ENCODE peak calls at places on chromosomes 16 and 17, in eight cellular contexts. Z is adrenal gland, U is Peyer's patch, K is GM12891, E is A549, Q is gastrocnemius medialis, J is H54, H is right lobe of liver. M is an unnamed sample.

GRCh38 chr17:38605852-38606645 is at the start of gene SRCIN1:
- DNase-seq in H (no peak), U (peak), E (peak), Z (no peak), J (peak), K (peak), Q (no peak), M (peak)

GRCh38 chr16:20755238-20755637 is 8.6 kb upstream of the ACSM3 start:
- DNase-seq in E (no peak), U (no peak), K (no peak), H (no peak), Z (no peak), J (no peak), Q (no peak), M (no peak)

GRCh38 chr16:2296662-2297505 is 29.0 kb upstream of the RNPS1 start:
- DNase-seq in Q (peak), E (peak), H (no peak), U (no peak), J (peak), Z (peak), K (no peak), M (no peak)

GRCh38 chr17:46756061-46756735 is 62.3 kb downstream of the WNT3 start:
- DNase-seq in K (no peak), Z (no peak), E (no peak), Q (no peak), H (no peak), J (no peak), U (no peak), M (no peak)

GRCh38 chr16:80751167-80751566 is 53.2 kb downstream of the CDYL2 start:
- DNase-seq in E (no peak), Q (no peak), J (no peak), K (no peak), Z (no peak), U (no peak), H (no peak), M (no peak)

GRCh38 chr17:49067163-49067562 is 65.4 kb upstream of the B4GALNT2 start:
- DNase-seq in E (no peak), H (no peak), U (no peak), J (no peak), Q (no peak), K (no peak), Z (no peak), M (no peak)

GRCh38 chr17:30263552-30264333 is 28.0 kb downstream of the BLMH start:
- DNase-seq in U (no peak), Z (no peak), J (no peak), H (peak), E (peak), K (no peak), Q (no peak), M (no peak)

GRCh38 chr16:84841787-84842300 is 22.1 kb downstream of the CRISPLD2 start:
- DNase-seq in U (peak), K (no peak), H (no peak), Q (no peak), E (no peak), Z (no peak), J (no peak), M (peak)

GRCh38 chr17:50863221-50863843 is 2.8 kb downstream of the TOB1 start:
- DNase-seq in Z (peak), Q (peak), J (no peak), H (no peak), U (peak), K (no peak), E (peak), M (peak)

GRCh38 chr16:50067290-50067853 is 1.6 kb downstream of the HEATR3 start:
- DNase-seq in Q (no peak), J (peak), E (peak), H (no peak), K (peak), Z (no peak), U (no peak), M (no peak)

GRCh38 chr17:37490022-37490587 is 414 bp downstream of the DUSP14 start:
- DNase-seq in U (peak), Z (peak), H (peak), J (no peak), E (peak), K (peak), Q (peak), M (peak)

GRCh38 chr16:84514874-84515835 is 10.7 kb upstream of the MEAK7 start:
- DNase-seq in H (peak), K (peak), Z (no peak), Q (no peak), J (no peak), E (no peak), U (peak), M (peak)

GRCh38 chr16:71287903-71288302 is 1.3 kb downstream of the CMTR2 start:
- DNase-seq in Q (no peak), U (no peak), E (no peak), J (no peak), H (no peak), K (no peak), Z (no peak), M (no peak)

GRCh38 chr17:81527591-81528383 is at the start of gene FSCN2:
- DNase-seq in Z (no peak), U (no peak), K (no peak), H (no peak), Q (no peak), J (no peak), E (no peak), M (no peak)

GRCh38 chr16:31141489-31142108 is 6.1 kb upstream of the PRSS8 start:
- DNase-seq in J (no peak), Z (peak), H (no peak), Q (peak), E (no peak), K (no peak), U (no peak), M (no peak)

GRCh38 chr17:4537451-4538235 is 17.5 kb downstream of the MYBBP1A start:
- DNase-seq in J (no peak), Q (no peak), Z (no peak), K (no peak), H (no peak), E (no peak), U (no peak), M (no peak)

DNA sequence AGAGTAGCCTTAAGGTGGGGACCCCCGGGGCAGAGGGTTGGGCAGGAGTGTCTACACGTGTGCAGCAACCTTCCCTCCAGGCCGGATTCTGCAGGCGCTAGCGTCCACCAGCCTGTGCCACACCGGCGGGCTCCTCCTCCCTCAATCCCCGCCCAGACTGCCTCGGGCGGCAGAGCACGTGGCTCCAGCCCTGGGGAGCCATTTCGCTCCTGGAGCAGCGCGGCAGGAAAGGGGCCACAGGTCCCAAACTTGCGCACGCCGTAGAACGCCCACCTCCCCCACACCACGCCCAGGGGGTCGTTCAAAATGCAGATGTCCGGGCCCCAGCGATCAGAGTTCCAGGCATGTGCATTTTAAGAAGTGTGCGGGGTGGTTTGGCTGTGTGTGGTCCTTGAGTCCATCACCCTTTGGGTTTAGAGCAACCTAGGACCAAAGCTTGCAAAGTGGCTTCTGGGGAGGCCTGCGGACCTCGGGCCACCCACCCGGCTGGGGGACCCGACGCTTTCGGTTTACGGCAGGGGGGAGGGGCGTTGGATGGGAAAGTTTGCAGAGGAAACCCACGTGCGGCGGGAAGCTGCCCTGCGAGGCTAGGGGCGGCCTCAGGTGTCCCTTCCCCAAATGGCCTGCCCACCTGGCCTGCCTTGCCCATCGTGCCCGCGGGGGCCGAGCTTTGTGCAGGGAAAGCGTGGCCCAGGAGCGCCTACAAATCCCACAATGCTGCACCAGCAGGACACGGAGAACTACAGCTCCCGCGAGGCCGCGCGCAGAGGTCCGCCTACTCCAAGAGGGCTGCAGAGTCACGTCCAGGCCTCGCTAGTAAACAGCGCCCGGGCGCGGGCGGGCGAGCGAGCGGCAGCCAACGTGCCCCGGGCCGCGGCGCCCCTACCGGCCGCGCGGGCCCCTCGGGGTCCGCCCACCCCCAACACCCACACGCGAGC is 1.4 kb downstream of the TFAP4 start:
- DNase-seq in Q (peak), K (peak), H (peak), J (peak), Z (peak), E (peak), U (peak), M (peak)
- TF ChIP-seq POLR2A in Q (peak), K (peak), H (peak), J (peak), Z (no peak), E (peak), U (peak), M (no peak)

GRCh38 chr16:634996-635395 is 1.1 kb downstream of the METTL26 start:
- DNase-seq in H (no peak), Z (peak), U (no peak), E (no peak), K (no peak), J (no peak), Q (no peak), M (no peak)

GRCh38 chr16:634051-634670 is 1.9 kb downstream of the METTL26 start:
- DNase-seq in J (no peak), U (no peak), Z (peak), K (no peak), H (no peak), Q (no peak), E (no peak), M (no peak)

GRCh38 chr16:636206-637080 is at the start of gene METTL26:
- DNase-seq in H (peak), Z (peak), J (peak), U (peak), E (peak), Q (peak), K (peak), M (peak)

GRCh38 chr16:637081-638018 is 1.2 kb upstream of the METTL26 start:
- DNase-seq in K (peak), H (peak), Q (peak), J (peak), Z (peak), E (peak), U (peak), M (peak)

GRCh38 chr16:635573-636205 is 416 bp downstream of the METTL26 start:
- DNase-seq in H (no peak), U (no peak), J (no peak), K (no peak), Q (no peak), E (no peak), Z (peak), M (no peak)
- TF ChIP-seq POLR2A in H (no peak), U (no peak), J (no peak), K (no peak), Q (no peak), E (no peak), Z (peak), M (no peak)

GRCh38 chr16:79194291-79194690 is 406.2 kb downstream of the MAF start:
- DNase-seq in K (no peak), H (no peak), E (no peak), U (no peak), J (no peak), Z (no peak), Q (no peak), M (no peak)

GRCh38 chr16:79190542-79190941 is 410.0 kb downstream of the MAF start:
- DNase-seq in Z (no peak), U (no peak), E (no peak), H (no peak), J (no peak), Q (no peak), K (no peak), M (no peak)

GRCh38 chr16:79191933-79192332 is 408.6 kb downstream of the MAF start:
- DNase-seq in Z (no peak), J (no peak), Q (no peak), E (no peak), H (no peak), U (no peak), K (no peak), M (no peak)

GRCh38 chr16:79192904-79193303 is 407.6 kb downstream of the MAF start:
- DNase-seq in E (no peak), J (no peak), Z (no peak), U (no peak), Q (no peak), K (no peak), H (no peak), M (no peak)

GRCh38 chr16:79195948-79196347 is 404.6 kb downstream of the MAF start:
- DNase-seq in H (no peak), U (no peak), J (no peak), Z (no peak), Q (no peak), E (no peak), K (no peak), M (no peak)
- TF ChIP-seq POLR2A in H (no peak), U (no peak), J (no peak), Z (no peak), Q (no peak), E (no peak), K (no peak), M (no peak)

DNA sequence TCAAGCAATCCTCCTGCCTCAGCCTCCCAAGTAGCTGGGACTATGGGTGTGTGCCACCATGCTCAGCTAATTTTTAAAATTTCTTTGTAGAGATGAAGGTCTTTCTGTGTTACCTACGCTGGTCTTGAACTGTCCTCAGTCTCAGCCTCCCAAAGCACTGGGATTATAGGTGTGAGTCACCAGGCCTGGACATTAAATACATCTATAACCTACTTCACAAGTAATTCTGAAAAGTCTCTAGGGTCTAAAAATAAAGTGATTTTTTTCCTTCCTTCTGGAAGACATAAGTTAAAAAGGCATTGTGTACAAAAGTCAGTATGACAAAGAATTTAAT is 118.3 kb downstream of the PARN start:
- DNase-seq in K (no peak), J (no peak), Z (no peak), H (no peak), E (no peak), Q (no peak), U (no peak), M (no peak)
- TF ChIP-seq POLR2A in K (no peak), J (no peak), Z (no peak), H (no peak), E (no peak), Q (no peak), U (no peak), M (no peak)

DNA sequence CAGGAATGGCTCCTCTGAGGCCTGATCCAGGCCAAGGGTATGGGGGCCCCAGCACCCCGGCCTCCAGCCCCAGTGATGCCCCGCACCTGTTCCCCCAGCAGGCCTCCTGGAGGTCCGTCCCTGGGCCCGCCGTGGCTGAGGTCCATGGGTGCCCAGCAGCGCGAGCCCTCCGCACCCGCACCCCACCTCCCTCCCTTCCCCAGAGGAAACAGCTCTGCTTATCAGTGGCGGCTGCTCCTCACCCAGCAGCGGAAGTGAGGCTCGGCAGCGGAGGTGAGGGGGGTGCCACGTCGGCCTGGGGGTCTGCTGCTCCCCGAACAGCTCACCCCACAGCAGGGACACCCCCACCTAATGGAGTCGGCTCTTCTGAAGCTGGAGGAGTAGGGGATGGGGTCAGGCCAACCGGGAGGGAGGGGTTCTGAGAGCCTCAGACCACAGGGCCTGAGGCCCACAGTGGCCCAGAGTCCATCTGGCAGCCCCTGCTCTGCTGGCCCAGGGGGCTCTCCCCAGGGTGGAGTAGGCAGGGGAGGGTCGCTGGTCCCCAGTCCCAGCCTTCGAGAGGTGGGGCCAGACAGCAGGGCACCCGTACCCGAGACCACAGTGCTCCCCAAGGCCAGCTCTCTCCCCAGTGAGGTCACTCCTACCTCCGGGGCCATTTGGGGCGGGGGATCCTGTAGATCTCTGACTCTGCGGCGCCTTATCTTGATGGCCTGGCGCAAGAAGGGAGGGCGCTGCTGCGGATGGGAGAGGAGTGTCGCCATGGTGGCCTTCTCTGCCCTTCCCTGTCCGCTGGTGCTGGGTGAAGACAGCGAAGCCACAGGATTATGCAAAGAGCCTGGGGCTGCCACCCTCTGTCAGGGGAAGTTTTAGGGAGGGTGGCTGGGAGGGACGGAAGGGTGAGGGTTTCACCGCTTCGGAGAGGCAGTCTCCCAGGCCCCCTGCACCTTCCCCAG is at the start of gene UNC13D:
- DNase-seq in H (peak), E (no peak), Z (peak), J (no peak), U (peak), Q (peak), K (peak), M (peak)
- TF ChIP-seq POLR2A in H (no peak), E (no peak), Z (no peak), J (no peak), U (peak), Q (no peak), K (no peak), M (peak)

DNA sequence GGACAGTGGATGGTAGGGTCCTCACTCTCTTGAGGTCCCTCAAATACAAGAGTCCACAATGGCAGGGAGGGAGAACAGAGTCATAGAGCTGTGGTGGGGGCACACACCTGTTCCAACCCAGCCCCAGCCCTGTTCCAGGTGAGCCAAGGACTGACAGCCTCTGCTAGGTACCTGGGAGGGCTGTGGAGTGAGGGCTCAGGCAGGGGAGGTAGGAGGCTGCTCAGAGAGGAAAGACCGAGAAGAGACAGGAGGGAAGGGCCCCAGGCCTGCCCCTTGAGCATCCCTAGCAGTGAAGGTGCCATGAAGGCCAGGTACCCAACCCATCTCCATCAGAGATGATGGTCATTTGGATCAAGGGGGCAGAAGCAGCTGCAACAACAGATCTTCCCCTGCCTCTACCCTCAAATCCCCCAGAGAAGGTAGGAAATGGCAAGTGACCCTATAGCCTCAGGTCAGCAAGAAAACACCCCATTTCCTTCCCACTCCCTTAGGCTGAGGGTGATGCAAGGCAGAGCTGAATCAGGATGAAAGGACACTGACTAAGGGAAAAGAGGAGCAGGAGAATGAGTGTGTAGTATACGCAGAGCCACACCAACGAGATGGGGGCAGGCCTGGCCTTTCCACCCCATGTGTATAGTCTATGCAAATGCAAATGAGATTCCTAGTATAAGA is 28.6 kb downstream of the CD300LG start:
- DNase-seq in K (no peak), H (no peak), Z (no peak), Q (no peak), U (no peak), J (no peak), E (no peak), M (no peak)
- TF ChIP-seq POLR2A in K (peak), H (no peak), Z (no peak), Q (no peak), U (no peak), J (no peak), E (no peak), M (no peak)

M was measured in transverse colon.